ENCODE peak calls at places on chromosome 13, in five cellular contexts. One of them, this sample, is unnamed.

GRCh38 chr13:40399756-40400155 is 266.7 kb downstream of the FOXO1 start:
- DNase-seq in cardiac fibroblast: no peak
- DNase-seq in breast epithelium: no peak
- DNase-seq in left ventricle myocardium inferior: no peak
- DNase-seq in endothelial cell: no peak
- DNase-seq in this sample: no peak

GRCh38 chr13:38759390-38759789 is 72.5 kb downstream of the FREM2 start:
- DNase-seq in cardiac fibroblast: no peak
- DNase-seq in breast epithelium: no peak
- DNase-seq in left ventricle myocardium inferior: no peak
- DNase-seq in endothelial cell: no peak
- DNase-seq in this sample: no peak

GRCh38 chr13:40508112-40508511 is 158.3 kb downstream of the FOXO1 start:
- DNase-seq in cardiac fibroblast: peak
- DNase-seq in breast epithelium: no peak
- DNase-seq in left ventricle myocardium inferior: no peak
- DNase-seq in endothelial cell: no peak
- DNase-seq in this sample: no peak

GRCh38 chr13:22927008-22927393 is 253.8 kb upstream of the SGCG start:
- DNase-seq in cardiac fibroblast: no peak
- DNase-seq in breast epithelium: no peak
- DNase-seq in left ventricle myocardium inferior: no peak
- DNase-seq in endothelial cell: no peak
- DNase-seq in this sample: no peak

GRCh38 chr13:52850396-52851152 is 2.1 kb upstream of the PCDH8 start:
- DNase-seq in cardiac fibroblast: peak
- DNase-seq in breast epithelium: peak
- DNase-seq in left ventricle myocardium inferior: peak
- DNase-seq in endothelial cell: peak
- DNase-seq in this sample: peak

GRCh38 chr13:72662548-72662947 is 64.9 kb downstream of the MZT1 start:
- DNase-seq in cardiac fibroblast: no peak
- DNase-seq in breast epithelium: no peak
- DNase-seq in left ventricle myocardium inferior: no peak
- DNase-seq in endothelial cell: no peak
- DNase-seq in this sample: no peak

GRCh38 chr13:100872761-100873160 is 198.2 kb upstream of the TMTC4 start:
- DNase-seq in cardiac fibroblast: no peak
- DNase-seq in breast epithelium: no peak
- DNase-seq in left ventricle myocardium inferior: no peak
- DNase-seq in endothelial cell: no peak
- DNase-seq in this sample: no peak

GRCh38 chr13:67100723-67101122 is 129.4 kb downstream of the PCDH9 start:
- DNase-seq in cardiac fibroblast: no peak
- DNase-seq in breast epithelium: no peak
- DNase-seq in left ventricle myocardium inferior: no peak
- DNase-seq in endothelial cell: no peak
- DNase-seq in this sample: no peak

GRCh38 chr13:53198699-53199098 is 170.1 kb downstream of the OLFM4 start:
- DNase-seq in cardiac fibroblast: no peak
- DNase-seq in breast epithelium: no peak
- DNase-seq in left ventricle myocardium inferior: no peak
- DNase-seq in endothelial cell: no peak
- DNase-seq in this sample: no peak

GRCh38 chr13:50712882-50713281 is 130.6 kb downstream of the DLEU7 start:
- DNase-seq in cardiac fibroblast: no peak
- DNase-seq in breast epithelium: no peak
- DNase-seq in left ventricle myocardium inferior: no peak
- DNase-seq in endothelial cell: no peak
- DNase-seq in this sample: no peak

GRCh38 chr13:98089826-98090225 is 53.1 kb upstream of the FARP1 start:
- DNase-seq in cardiac fibroblast: no peak
- DNase-seq in breast epithelium: no peak
- DNase-seq in left ventricle myocardium inferior: no peak
- DNase-seq in endothelial cell: no peak
- DNase-seq in this sample: no peak

GRCh38 chr13:80361883-80362327 is 21.0 kb upstream of the SPRY2 start:
- DNase-seq in cardiac fibroblast: no peak
- DNase-seq in breast epithelium: no peak
- DNase-seq in left ventricle myocardium inferior: no peak
- DNase-seq in endothelial cell: no peak
- DNase-seq in this sample: no peak

GRCh38 chr13:114033541-114034315 is 59.9 kb upstream of the C13orf46 start:
- DNase-seq in cardiac fibroblast: no peak
- DNase-seq in breast epithelium: no peak
- DNase-seq in left ventricle myocardium inferior: no peak
- DNase-seq in endothelial cell: no peak
- DNase-seq in this sample: no peak

GRCh38 chr13:32164622-32165268 is 133.2 kb downstream of the FRY start:
- DNase-seq in cardiac fibroblast: peak
- DNase-seq in breast epithelium: no peak
- DNase-seq in left ventricle myocardium inferior: no peak
- DNase-seq in endothelial cell: peak
- DNase-seq in this sample: no peak

GRCh38 chr13:96141032-96141431 is 51.1 kb downstream of the HS6ST3 start:
- DNase-seq in cardiac fibroblast: peak
- DNase-seq in breast epithelium: no peak
- DNase-seq in left ventricle myocardium inferior: no peak
- DNase-seq in endothelial cell: no peak
- DNase-seq in this sample: no peak
- TF ChIP-seq CTCF in cardiac fibroblast: peak
- TF ChIP-seq CTCF in breast epithelium: no peak
- TF ChIP-seq CTCF in left ventricle myocardium inferior: peak
- TF ChIP-seq CTCF in endothelial cell: no peak
- TF ChIP-seq CTCF in this sample: peak

GRCh38 chr13:75416327-75417005 is 65.5 kb downstream of the TBC1D4 start:
- DNase-seq in cardiac fibroblast: no peak
- DNase-seq in breast epithelium: no peak
- DNase-seq in left ventricle myocardium inferior: no peak
- DNase-seq in endothelial cell: no peak
- DNase-seq in this sample: no peak
- TF ChIP-seq CTCF in cardiac fibroblast: no peak
- TF ChIP-seq CTCF in breast epithelium: no peak
- TF ChIP-seq CTCF in left ventricle myocardium inferior: no peak
- TF ChIP-seq CTCF in endothelial cell: no peak
- TF ChIP-seq CTCF in this sample: no peak

GRCh38 chr13:75489502-75490263 is 7.7 kb upstream of the TBC1D4 start:
- DNase-seq in cardiac fibroblast: peak
- DNase-seq in breast epithelium: no peak
- DNase-seq in left ventricle myocardium inferior: no peak
- DNase-seq in endothelial cell: no peak
- DNase-seq in this sample: no peak
- TF ChIP-seq CTCF in cardiac fibroblast: no peak
- TF ChIP-seq CTCF in breast epithelium: no peak
- TF ChIP-seq CTCF in left ventricle myocardium inferior: no peak
- TF ChIP-seq CTCF in endothelial cell: no peak
- TF ChIP-seq CTCF in this sample: no peak

GRCh38 chr13:112510002-112510780 is 77.8 kb downstream of the TUBGCP3 start:
- DNase-seq in cardiac fibroblast: peak
- DNase-seq in breast epithelium: no peak
- DNase-seq in left ventricle myocardium inferior: no peak
- DNase-seq in endothelial cell: peak
- DNase-seq in this sample: no peak
- TF ChIP-seq CTCF in cardiac fibroblast: peak
- TF ChIP-seq CTCF in breast epithelium: peak
- TF ChIP-seq CTCF in left ventricle myocardium inferior: peak
- TF ChIP-seq CTCF in endothelial cell: peak
- TF ChIP-seq CTCF in this sample: peak

GRCh38 chr13:102773441-102774209 is at the start of gene TEX30:
- DNase-seq in cardiac fibroblast: peak
- DNase-seq in breast epithelium: peak
- DNase-seq in left ventricle myocardium inferior: peak
- DNase-seq in endothelial cell: peak
- DNase-seq in this sample: peak
- TF ChIP-seq CTCF in cardiac fibroblast: no peak
- TF ChIP-seq CTCF in breast epithelium: peak
- TF ChIP-seq CTCF in left ventricle myocardium inferior: no peak
- TF ChIP-seq CTCF in endothelial cell: no peak
- TF ChIP-seq CTCF in this sample: peak

GRCh38 chr13:51728972-51729371 is 75.0 kb downstream of the DHRS12 start:
- DNase-seq in cardiac fibroblast: peak
- DNase-seq in breast epithelium: no peak
- DNase-seq in left ventricle myocardium inferior: no peak
- DNase-seq in endothelial cell: no peak
- DNase-seq in this sample: no peak

GRCh38 chr13:51730927-51731326 is 73.0 kb downstream of the DHRS12 start:
- DNase-seq in cardiac fibroblast: no peak
- DNase-seq in breast epithelium: no peak
- DNase-seq in left ventricle myocardium inferior: no peak
- DNase-seq in endothelial cell: no peak
- DNase-seq in this sample: no peak

GRCh38 chr13:51733656-51734334 is 70.2 kb downstream of the DHRS12 start:
- DNase-seq in cardiac fibroblast: peak
- DNase-seq in breast epithelium: no peak
- DNase-seq in left ventricle myocardium inferior: no peak
- DNase-seq in endothelial cell: no peak
- DNase-seq in this sample: no peak

GRCh38 chr13:51729853-51730553 is 74.0 kb downstream of the DHRS12 start:
- DNase-seq in cardiac fibroblast: peak
- DNase-seq in breast epithelium: peak
- DNase-seq in left ventricle myocardium inferior: no peak
- DNase-seq in endothelial cell: no peak
- DNase-seq in this sample: no peak

GRCh38 chr13:51731759-51732158 is 72.2 kb downstream of the DHRS12 start:
- DNase-seq in cardiac fibroblast: peak
- DNase-seq in breast epithelium: no peak
- DNase-seq in left ventricle myocardium inferior: no peak
- DNase-seq in endothelial cell: no peak
- DNase-seq in this sample: no peak
- TF ChIP-seq CTCF in cardiac fibroblast: peak
- TF ChIP-seq CTCF in breast epithelium: peak
- TF ChIP-seq CTCF in left ventricle myocardium inferior: peak
- TF ChIP-seq CTCF in endothelial cell: no peak
- TF ChIP-seq CTCF in this sample: peak

GRCh38 chr13:110256126-110256905 is 50.6 kb downstream of the COL4A1 start:
- DNase-seq in cardiac fibroblast: no peak
- DNase-seq in breast epithelium: no peak
- DNase-seq in left ventricle myocardium inferior: no peak
- DNase-seq in endothelial cell: no peak
- DNase-seq in this sample: no peak

GRCh38 chr13:110251227-110251791 is 55.6 kb downstream of the COL4A1 start:
- DNase-seq in cardiac fibroblast: no peak
- DNase-seq in breast epithelium: no peak
- DNase-seq in left ventricle myocardium inferior: no peak
- DNase-seq in endothelial cell: no peak
- DNase-seq in this sample: no peak

GRCh38 chr13:110257408-110257807 is 49.5 kb downstream of the COL4A1 start:
- DNase-seq in cardiac fibroblast: no peak
- DNase-seq in breast epithelium: no peak
- DNase-seq in left ventricle myocardium inferior: no peak
- DNase-seq in endothelial cell: no peak
- DNase-seq in this sample: no peak

GRCh38 chr13:110254751-110255553 is 52.0 kb downstream of the COL4A1 start:
- DNase-seq in cardiac fibroblast: no peak
- DNase-seq in breast epithelium: no peak
- DNase-seq in left ventricle myocardium inferior: no peak
- DNase-seq in endothelial cell: no peak
- DNase-seq in this sample: no peak

GRCh38 chr13:110254151-110254679 is 52.7 kb downstream of the COL4A1 start:
- DNase-seq in cardiac fibroblast: no peak
- DNase-seq in breast epithelium: no peak
- DNase-seq in left ventricle myocardium inferior: no peak
- DNase-seq in endothelial cell: no peak
- DNase-seq in this sample: no peak
- TF ChIP-seq CTCF in cardiac fibroblast: no peak
- TF ChIP-seq CTCF in breast epithelium: no peak
- TF ChIP-seq CTCF in left ventricle myocardium inferior: no peak
- TF ChIP-seq CTCF in endothelial cell: no peak
- TF ChIP-seq CTCF in this sample: no peak

This sample was measured in type B pancreatic cell.